ENCODE peak calls at places on chromosomes 7 and 10, in eight cellular contexts. S is breast epithelium, O is bronchial epithelial cell, Z is fibroblast of pulmonary artery, U is Calu3, B is GM10248, L is mucosa of descending colon, X is neural crest cell. M is an unnamed sample.

GRCh38 chr7:75735581-75736350 is 3.0 kb downstream of the HIP1 start:
- DNase-seq in S (no peak), O (no peak), Z (no peak), U (no peak), B (no peak), L (no peak), X (no peak), M (no peak)

GRCh38 chr7:128151646-128152045 is 89.4 kb upstream of the LEP start:
- DNase-seq in S (no peak), O (no peak), Z (no peak), U (no peak), B (no peak), L (no peak), X (no peak), M (no peak)

GRCh38 chr7:18151419-18151818 is 123.8 kb upstream of the PRPS1L1 start:
- DNase-seq in S (no peak), O (no peak), Z (peak; percentile 8), U (no peak), B (no peak), L (no peak), X (no peak), M (no peak)

GRCh38 chr10:84415539-84416244 is 87.3 kb downstream of the CCSER2 start:
- DNase-seq in S (no peak), O (peak; percentile 22), Z (peak; percentile 35), U (no peak), B (no peak), L (peak; percentile 32), X (no peak), M (no peak)

GRCh38 chr7:158957921-158958471 is 101.6 kb downstream of the DYNC2I1 start:
- DNase-seq in S (peak; percentile 72), O (peak; percentile 57), Z (no peak), U (peak; percentile 80), B (no peak), L (peak; percentile 94), X (no peak), M (no peak)

GRCh38 chr10:70969188-70969587 is 80.8 kb upstream of the PCBD1 start:
- DNase-seq in S (no peak), O (no peak), Z (no peak), U (no peak), B (no peak), L (no peak), X (no peak), M (no peak)

GRCh38 chr10:60531006-60531405 is 141.3 kb upstream of the ANK3 start:
- DNase-seq in S (no peak), O (no peak), Z (no peak), U (no peak), B (no peak), L (no peak), X (no peak), M (no peak)

GRCh38 chr7:16004661-16005060 is 318.2 kb upstream of the MEOX2 start:
- DNase-seq in S (no peak), O (no peak), Z (no peak), U (no peak), B (no peak), L (no peak), X (no peak), M (no peak)

GRCh38 chr7:113100091-113100723 is 13.6 kb upstream of the GPR85 start:
- DNase-seq in S (no peak), O (peak; percentile 87), Z (peak; percentile 65), U (no peak), B (no peak), L (no peak), X (no peak), M (no peak)

GRCh38 chr7:23864984-23865383 is 155.0 kb downstream of the STK31 start:
- DNase-seq in S (no peak), O (peak; percentile 87), Z (peak; percentile 86), U (no peak), B (no peak), L (no peak), X (no peak), M (no peak)

GRCh38 chr10:73467210-73467609 is 28.6 kb downstream of the PPP3CB start:
- DNase-seq in S (no peak), O (no peak), Z (no peak), U (no peak), B (peak; percentile 29), L (no peak), X (no peak), M (no peak)

GRCh38 chr7:96221888-96222287 is 100.0 kb downstream of the SLC25A13 start:
- DNase-seq in S (no peak), O (no peak), Z (no peak), U (no peak), B (no peak), L (no peak), X (no peak), M (no peak)

GRCh38 chr7:38584443-38585210 is 46.5 kb downstream of the AMPH start:
- DNase-seq in S (no peak), O (peak; percentile 5), Z (peak; percentile 65), U (no peak), B (no peak), L (no peak), X (no peak), M (no peak)

GRCh38 chr10:95229724-95230627 is 35.9 kb downstream of the ACSM6 start:
- DNase-seq in S (no peak), O (peak; percentile 95), Z (peak; percentile 94), U (no peak), B (no peak), L (no peak), X (no peak), M (no peak)

GRCh38 chr7:138935438-138936079 is 45.6 kb downstream of the KIAA1549 start:
- DNase-seq in S (no peak), O (peak; percentile 88), Z (peak; percentile 77), U (peak; percentile 47), B (no peak), L (no peak), X (no peak), M (no peak)

DNA sequence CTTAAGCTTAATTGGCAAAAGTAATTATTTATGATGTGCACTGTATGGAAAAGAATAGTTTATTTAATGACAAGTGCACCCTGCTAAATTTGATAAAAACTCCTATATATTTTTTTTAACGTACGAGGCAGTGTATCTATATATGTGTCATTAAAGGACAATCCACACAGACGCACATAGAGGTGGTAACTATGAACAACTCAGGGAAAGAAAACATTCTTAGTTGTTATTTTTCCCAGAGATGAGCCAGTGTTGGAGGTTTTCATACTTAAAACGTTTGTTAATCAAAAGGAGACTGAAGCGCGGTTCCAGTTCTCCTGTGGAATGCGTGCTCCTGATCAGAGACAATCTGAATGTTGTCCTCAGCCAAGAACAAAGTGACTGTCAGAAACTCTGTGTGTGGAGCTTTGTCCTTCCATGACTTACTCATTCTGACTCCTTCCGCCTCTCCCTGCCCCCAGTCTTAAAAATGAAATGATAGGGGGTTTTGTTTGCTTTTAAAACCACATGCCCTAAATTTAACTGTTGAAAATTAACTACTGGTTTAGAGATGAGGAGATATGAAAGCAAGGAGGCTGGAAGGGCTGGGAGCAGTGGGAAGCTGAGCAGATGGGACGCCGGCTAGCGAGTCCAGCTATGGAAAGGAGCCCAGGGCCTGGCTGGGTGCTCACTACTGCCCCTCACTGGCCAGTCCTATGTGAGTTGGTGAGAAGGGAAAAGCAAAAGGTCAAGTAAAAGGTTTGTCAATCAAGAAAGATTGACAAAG is 99.6 kb downstream of the SVIL start:
- DNase-seq in S (no peak), O (peak; percentile 44), Z (peak; percentile 75), U (peak; percentile 93), B (no peak), L (peak; percentile 85), X (peak; percentile 77), M (no peak)
- TF ChIP-seq CTCF in S (no peak), O (peak; percentile 70), Z (peak; percentile 96), U (peak; percentile 74), B (peak; percentile 19), L (peak; percentile 45), X (peak; percentile 73), M (no peak)

GRCh38 chr7:101420436-101420835 is 57.8 kb downstream of the COL26A1 start:
- DNase-seq in S (no peak), O (no peak), Z (no peak), U (no peak), B (no peak), L (no peak), X (no peak), M (no peak)
- TF ChIP-seq CTCF in S (no peak), O (no peak), Z (no peak), U (no peak), B (no peak), L (no peak), X (no peak), M (no peak)

DNA sequence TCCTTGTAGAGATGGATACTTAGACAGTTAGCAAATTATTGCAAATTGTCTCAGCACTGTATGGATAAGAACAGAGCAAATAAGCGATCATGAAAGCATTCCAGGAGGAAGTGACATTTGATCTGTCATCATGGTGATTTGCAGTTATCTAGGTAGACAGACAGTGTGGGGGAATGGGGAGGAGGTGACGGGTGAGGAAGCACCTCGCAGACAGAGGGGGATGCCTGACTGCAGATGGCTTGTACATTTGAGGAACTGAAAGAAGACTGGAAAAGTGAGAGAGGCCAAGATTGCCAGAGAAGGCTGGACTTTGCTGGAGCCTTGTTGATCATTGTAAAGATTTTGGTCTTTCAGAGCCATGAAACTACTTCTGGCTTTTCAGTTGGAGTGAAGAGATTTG is 318.2 kb upstream of the CELF2 start:
- DNase-seq in S (no peak), O (no peak), Z (no peak), U (no peak), B (peak; percentile 10), L (no peak), X (no peak), M (no peak)
- TF ChIP-seq CTCF in S (no peak), O (no peak), Z (no peak), U (no peak), B (no peak), L (no peak), X (no peak), M (no peak)

GRCh38 chr10:28869606-28870201 is 192.4 kb downstream of the BAMBI start:
- DNase-seq in S (no peak), O (no peak), Z (no peak), U (no peak), B (no peak), L (no peak), X (no peak), M (no peak)
- TF ChIP-seq CTCF in S (no peak), O (no peak), Z (no peak), U (no peak), B (no peak), L (no peak), X (no peak), M (no peak)

GRCh38 chr7:149762610-149763009 is 10.8 kb downstream of the ZNF467 start:
- DNase-seq in S (no peak), O (no peak), Z (no peak), U (no peak), B (no peak), L (no peak), X (no peak), M (no peak)

GRCh38 chr7:149766215-149766614 is 7.2 kb downstream of the ZNF467 start:
- DNase-seq in S (no peak), O (no peak), Z (no peak), U (no peak), B (no peak), L (no peak), X (no peak), M (no peak)

GRCh38 chr7:149765399-149766121 is 7.8 kb downstream of the ZNF467 start:
- DNase-seq in S (no peak), O (no peak), Z (no peak), U (no peak), B (no peak), L (no peak), X (no peak), M (no peak)

GRCh38 chr7:149763563-149764240 is 9.7 kb downstream of the ZNF467 start:
- DNase-seq in S (no peak), O (no peak), Z (no peak), U (no peak), B (no peak), L (no peak), X (no peak), M (no peak)

GRCh38 chr7:149764481-149765398 is 8.6 kb downstream of the ZNF467 start:
- DNase-seq in S (no peak), O (no peak), Z (no peak), U (no peak), B (no peak), L (no peak), X (no peak), M (no peak)
- TF ChIP-seq CTCF in S (no peak), O (peak; percentile 30), Z (no peak), U (no peak), B (no peak), L (no peak), X (peak; percentile 52), M (no peak)